ENCODE peak calls at places on chromosomes 4 and X, in ten cellular contexts. One of them, this sample, is unnamed.

GRCh38 chrX:154374361-154375155 is at the start of gene FLNA:
- DNase-seq in testis: peak; percentile 24
- DNase-seq in anterior cingulate cortex: no peak
- DNase-seq in occipital lobe: no peak
- DNase-seq in mucosa of gallbladder: no peak
- DNase-seq in SJCRH30: no peak
- DNase-seq in heart left ventricle: no peak
- DNase-seq in RCC 7860: peak; percentile 42
- DNase-seq in suprapubic skin: no peak
- DNase-seq in iris pigment epithelial cell: no peak
- DNase-seq in this sample: peak; percentile 69

GRCh38 chrX:17559728-17560379 is 177.4 kb upstream of the SCML1 start:
- DNase-seq in testis: no peak
- DNase-seq in anterior cingulate cortex: no peak
- DNase-seq in occipital lobe: no peak
- DNase-seq in mucosa of gallbladder: peak; percentile 33
- DNase-seq in SJCRH30: peak; percentile 48
- DNase-seq in heart left ventricle: no peak
- DNase-seq in RCC 7860: peak; percentile 69
- DNase-seq in suprapubic skin: no peak
- DNase-seq in iris pigment epithelial cell: peak; percentile 87
- DNase-seq in this sample: peak; percentile 22

GRCh38 chr4:178633263-178633662 is 1191.0 kb upstream of the AGA start:
- DNase-seq in testis: no peak
- DNase-seq in anterior cingulate cortex: no peak
- DNase-seq in occipital lobe: no peak
- DNase-seq in mucosa of gallbladder: no peak
- DNase-seq in SJCRH30: no peak
- DNase-seq in heart left ventricle: no peak
- DNase-seq in RCC 7860: no peak
- DNase-seq in suprapubic skin: no peak
- DNase-seq in iris pigment epithelial cell: no peak
- DNase-seq in this sample: no peak

GRCh38 chr4:144599621-144600020 is 46.3 kb upstream of the HHIP start:
- DNase-seq in testis: no peak
- DNase-seq in anterior cingulate cortex: no peak
- DNase-seq in occipital lobe: no peak
- DNase-seq in mucosa of gallbladder: no peak
- DNase-seq in SJCRH30: no peak
- DNase-seq in heart left ventricle: no peak
- DNase-seq in RCC 7860: no peak
- DNase-seq in suprapubic skin: no peak
- DNase-seq in iris pigment epithelial cell: peak; percentile 60
- DNase-seq in this sample: no peak

GRCh38 chr4:65510976-65511375 is 159.3 kb downstream of the EPHA5 start:
- DNase-seq in testis: no peak
- DNase-seq in anterior cingulate cortex: no peak
- DNase-seq in occipital lobe: no peak
- DNase-seq in mucosa of gallbladder: no peak
- DNase-seq in SJCRH30: no peak
- DNase-seq in heart left ventricle: no peak
- DNase-seq in RCC 7860: peak; percentile 78
- DNase-seq in suprapubic skin: no peak
- DNase-seq in iris pigment epithelial cell: peak; percentile 89
- DNase-seq in this sample: no peak

GRCh38 chrX:152108527-152108926 is 29.9 kb downstream of the MAGEA10 start:
- DNase-seq in testis: no peak
- DNase-seq in anterior cingulate cortex: no peak
- DNase-seq in occipital lobe: no peak
- DNase-seq in mucosa of gallbladder: no peak
- DNase-seq in SJCRH30: no peak
- DNase-seq in heart left ventricle: no peak
- DNase-seq in RCC 7860: no peak
- DNase-seq in suprapubic skin: no peak
- DNase-seq in iris pigment epithelial cell: no peak
- DNase-seq in this sample: no peak

GRCh38 chr4:121791481-121791880 is 9.6 kb upstream of the EXOSC9 start:
- DNase-seq in testis: no peak
- DNase-seq in anterior cingulate cortex: no peak
- DNase-seq in occipital lobe: no peak
- DNase-seq in mucosa of gallbladder: no peak
- DNase-seq in SJCRH30: no peak
- DNase-seq in heart left ventricle: no peak
- DNase-seq in RCC 7860: peak; percentile 17
- DNase-seq in suprapubic skin: no peak
- DNase-seq in iris pigment epithelial cell: peak; percentile 91
- DNase-seq in this sample: no peak

GRCh38 chr4:140286503-140286902 is 86.9 kb upstream of the SCOC start:
- DNase-seq in testis: peak; percentile 86
- DNase-seq in anterior cingulate cortex: peak; percentile 21
- DNase-seq in occipital lobe: peak; percentile 30
- DNase-seq in mucosa of gallbladder: no peak
- DNase-seq in SJCRH30: no peak
- DNase-seq in heart left ventricle: no peak
- DNase-seq in RCC 7860: no peak
- DNase-seq in suprapubic skin: no peak
- DNase-seq in iris pigment epithelial cell: no peak
- DNase-seq in this sample: no peak

GRCh38 chrX:91434351-91435168 is at the start of gene PABPC5:
- DNase-seq in testis: peak; percentile 88
- DNase-seq in anterior cingulate cortex: peak; percentile 55
- DNase-seq in occipital lobe: peak; percentile 69
- DNase-seq in mucosa of gallbladder: peak; percentile 54
- DNase-seq in SJCRH30: peak; percentile 87
- DNase-seq in heart left ventricle: peak; percentile 81
- DNase-seq in RCC 7860: peak; percentile 31
- DNase-seq in suprapubic skin: peak; percentile 80
- DNase-seq in iris pigment epithelial cell: peak; percentile 36
- DNase-seq in this sample: peak; percentile 46

GRCh38 chr4:151226004-151226932 is 50.7 kb upstream of the PRSS48 start:
- DNase-seq in testis: no peak
- DNase-seq in anterior cingulate cortex: no peak
- DNase-seq in occipital lobe: no peak
- DNase-seq in mucosa of gallbladder: no peak
- DNase-seq in SJCRH30: no peak
- DNase-seq in heart left ventricle: no peak
- DNase-seq in RCC 7860: peak; percentile 52
- DNase-seq in suprapubic skin: no peak
- DNase-seq in iris pigment epithelial cell: peak; percentile 92
- DNase-seq in this sample: no peak

GRCh38 chrX:30831082-30831481 is 58.0 kb downstream of the TAB3 start:
- DNase-seq in testis: no peak
- DNase-seq in anterior cingulate cortex: no peak
- DNase-seq in occipital lobe: no peak
- DNase-seq in mucosa of gallbladder: no peak
- DNase-seq in SJCRH30: no peak
- DNase-seq in heart left ventricle: no peak
- DNase-seq in RCC 7860: no peak
- DNase-seq in suprapubic skin: no peak
- DNase-seq in iris pigment epithelial cell: no peak
- DNase-seq in this sample: no peak

GRCh38 chrX:68599256-68600152 is 48.0 kb upstream of the STARD8 start:
- DNase-seq in testis: no peak
- DNase-seq in anterior cingulate cortex: no peak
- DNase-seq in occipital lobe: no peak
- DNase-seq in mucosa of gallbladder: no peak
- DNase-seq in SJCRH30: peak; percentile 52
- DNase-seq in heart left ventricle: no peak
- DNase-seq in RCC 7860: no peak
- DNase-seq in suprapubic skin: no peak
- DNase-seq in iris pigment epithelial cell: peak; percentile 5
- DNase-seq in this sample: no peak

GRCh38 chr4:15488136-15488535 is 18.5 kb downstream of the CC2D2A start:
- DNase-seq in testis: no peak
- DNase-seq in anterior cingulate cortex: no peak
- DNase-seq in occipital lobe: no peak
- DNase-seq in mucosa of gallbladder: no peak
- DNase-seq in SJCRH30: no peak
- DNase-seq in heart left ventricle: no peak
- DNase-seq in RCC 7860: no peak
- DNase-seq in suprapubic skin: no peak
- DNase-seq in iris pigment epithelial cell: peak; percentile 43
- DNase-seq in this sample: no peak

GRCh38 chr4:111748157-111748556 is 397.1 kb upstream of the FAM241A start:
- DNase-seq in testis: no peak
- DNase-seq in anterior cingulate cortex: no peak
- DNase-seq in occipital lobe: no peak
- DNase-seq in mucosa of gallbladder: no peak
- DNase-seq in SJCRH30: no peak
- DNase-seq in heart left ventricle: no peak
- DNase-seq in RCC 7860: no peak
- DNase-seq in suprapubic skin: no peak
- DNase-seq in iris pigment epithelial cell: no peak
- DNase-seq in this sample: no peak

GRCh38 chrX:1391707-1392375 is at the start of gene SLC25A6:
- DNase-seq in testis: peak; percentile 98
- DNase-seq in anterior cingulate cortex: no peak
- DNase-seq in occipital lobe: no peak
- DNase-seq in mucosa of gallbladder: peak; percentile 99
- DNase-seq in SJCRH30: peak; percentile 97
- DNase-seq in heart left ventricle: peak; percentile 99
- DNase-seq in RCC 7860: peak; percentile 95
- DNase-seq in suprapubic skin: peak; percentile 99
- DNase-seq in iris pigment epithelial cell: peak; percentile 97
- DNase-seq in this sample: peak; percentile 100